ENCODE peak calls at places on chromosomes 2 and 18, in five cellular contexts. Y is neural progenitor cell, C is cardiac muscle cell, P is small intestine, E is tibial artery. Z is an unnamed sample. For H3K4me1, the result is how much of the 10 kb centered on the place peaks cover.

GRCh38 chr18:59686260-59686659 is 11.0 kb downstream of the CCBE1 start:
- DNase-seq in Y (no peak), C (no peak), P (no peak), E (no peak), Z (no peak)

GRCh38 chr2:48529189-48529588 is 765 bp upstream of the STON1 start:
- DNase-seq in Y (peak), C (peak), P (no peak), E (peak), Z (peak)

GRCh38 chr2:120108049-120108448 is 95.2 kb downstream of the EPB41L5 start:
- DNase-seq in Y (no peak), C (no peak), P (peak), E (no peak), Z (peak)

GRCh38 chr2:133668547-133668946 is 100.3 kb upstream of the NCKAP5 start:
- DNase-seq in Y (no peak), C (no peak), P (no peak), E (no peak), Z (no peak)

GRCh38 chr2:1563943-1564342 is 150.7 kb downstream of the TPO start:
- DNase-seq in Y (no peak), C (no peak), P (no peak), E (no peak), Z (no peak)

GRCh38 chr2:129164220-129164619 is 815.2 kb upstream of the RAB6C start:
- DNase-seq in Y (no peak), C (no peak), P (no peak), E (no peak), Z (no peak)

GRCh38 chr2:3334392-3334791 is 43.2 kb downstream of the EIPR1 start:
- DNase-seq in Y (no peak), C (no peak), P (no peak), E (no peak), Z (no peak)

GRCh38 chr2:97706112-97706511 is 7.3 kb upstream of the ZAP70 start:
- DNase-seq in Y (no peak), C (no peak), P (no peak), E (no peak), Z (no peak)

GRCh38 chr2:172086349-172087190 is 1.3 kb downstream of the DLX1 start:
- DNase-seq in Y (peak), C (peak), P (peak), E (no peak), Z (peak)

GRCh38 chr2:170974304-170974993 is 45.4 kb downstream of the GORASP2 start:
- DNase-seq in Y (peak), C (no peak), P (peak), E (no peak), Z (peak)

GRCh38 chr2:120794716-120795115 is 59.0 kb downstream of the GLI2 start:
- DNase-seq in Y (no peak), C (no peak), P (no peak), E (no peak), Z (no peak)

GRCh38 chr2:169360984-169361705 is 1.2 kb downstream of the LRP2 start:
- DNase-seq in Y (peak), C (peak), P (no peak), E (no peak), Z (no peak)

GRCh38 chr2:169362346-169363026 is at the start of gene LRP2:
- DNase-seq in Y (peak), C (peak), P (peak), E (no peak), Z (no peak)

GRCh38 chr2:169363570-169364150 is 1.3 kb upstream of the LRP2 start:
- DNase-seq in Y (peak), C (peak), P (peak), E (peak), Z (peak)

GRCh38 chr2:169363027-169363569 is 764 bp upstream of the LRP2 start:
- DNase-seq in Y (peak), C (no peak), P (peak), E (no peak), Z (no peak)

DNA sequence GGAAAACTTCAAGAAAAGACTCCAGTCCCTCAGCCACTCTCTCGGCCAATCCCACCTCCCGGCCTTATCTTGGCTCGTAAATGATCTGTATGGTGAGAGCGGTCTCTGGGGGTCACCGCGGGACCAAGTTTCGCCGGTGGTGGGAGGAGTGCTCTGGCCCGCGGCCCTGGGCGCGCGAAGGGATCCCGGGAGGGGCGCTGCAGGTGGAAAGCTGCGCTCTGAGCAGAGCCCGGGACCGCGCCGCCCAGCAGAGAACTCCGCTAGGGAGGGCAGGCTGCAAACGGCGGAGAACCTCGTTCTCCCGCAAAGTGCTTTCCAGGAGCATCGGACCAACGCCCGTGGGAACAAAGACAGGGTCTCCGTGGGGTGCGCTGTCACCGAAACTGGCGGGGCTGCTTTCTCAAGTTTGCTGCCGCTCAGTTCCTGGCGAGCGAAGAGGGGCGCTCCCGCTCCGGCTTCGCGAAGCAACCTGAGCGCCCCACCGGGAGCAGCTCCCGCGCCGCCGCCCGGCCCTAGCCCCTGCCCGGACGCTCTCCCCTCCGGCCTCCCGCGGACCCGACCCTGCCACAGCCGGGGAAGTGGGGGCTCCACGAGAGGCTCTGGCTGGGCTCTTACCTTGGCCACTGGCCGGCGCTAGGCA is 508 bp downstream of the LRP2 start:
- DNase-seq in Y (peak), C (peak), P (peak), E (no peak), Z (no peak)
- H3K4me3 ChIP-seq in Y (peak), C (peak), P (peak), E (peak), Z (no peak)

DNA sequence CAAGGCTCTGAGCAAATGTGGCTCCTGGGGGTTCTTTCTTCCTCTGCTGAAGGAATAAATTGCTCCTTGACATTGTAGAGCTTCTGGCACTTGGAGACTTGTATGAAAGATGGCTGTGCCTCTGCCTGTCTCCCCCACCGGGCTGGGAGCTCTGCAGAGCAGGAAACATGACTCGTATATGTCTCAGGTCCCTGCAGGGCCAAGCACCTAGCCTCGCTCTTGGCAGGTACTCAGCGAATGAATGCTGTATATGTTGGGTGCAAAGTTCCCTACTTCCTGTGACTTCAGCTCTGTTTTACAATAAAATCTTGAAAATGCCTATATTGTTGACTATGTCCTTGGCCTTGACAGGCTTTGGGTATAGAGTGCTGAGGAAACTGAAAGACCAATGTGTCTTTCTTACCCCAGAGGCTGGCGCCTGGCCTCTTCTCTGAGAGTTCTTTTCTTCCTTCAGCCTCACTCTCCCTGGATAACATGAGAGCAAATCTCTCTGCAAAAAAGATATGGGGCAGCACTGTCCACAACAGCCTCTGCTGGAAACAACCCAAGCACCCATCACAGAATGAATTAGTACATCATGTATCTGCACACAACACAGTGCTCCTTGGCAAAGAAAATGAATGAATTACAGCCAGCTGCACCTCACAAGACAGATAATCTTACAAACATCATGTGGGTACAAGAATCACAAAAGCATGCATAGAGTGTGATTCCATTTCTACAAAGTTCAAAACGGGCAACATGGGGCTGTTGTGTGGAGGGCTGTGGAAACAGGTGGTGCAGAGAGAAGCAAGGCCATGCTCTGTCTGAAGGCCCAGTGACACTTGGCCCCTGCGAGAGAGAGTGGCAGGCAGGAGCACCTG is 6.5 kb downstream of the IL1RN start:
- DNase-seq in Y (no peak), C (no peak), P (peak), E (no peak), Z (no peak)
- H3K4me1 ChIP-seq in Y (under half), C (under half), P (under half), E (under half), Z (under half)

GRCh38 chr2:111121028-111121872 is 536 bp downstream of the BCL2L11 start:
- DNase-seq in Y (peak), C (peak), P (peak), E (peak), Z (peak)

GRCh38 chr2:111119004-111119846 is 1.5 kb upstream of the BCL2L11 start:
- DNase-seq in Y (peak), C (peak), P (peak), E (peak), Z (no peak)

GRCh38 chr2:111118455-111119003 is 2.2 kb upstream of the BCL2L11 start:
- DNase-seq in Y (peak), C (no peak), P (peak), E (no peak), Z (no peak)

GRCh38 chr2:111120253-111121027 is at the start of gene BCL2L11:
- DNase-seq in Y (peak), C (peak), P (peak), E (peak), Z (peak)

DNA sequence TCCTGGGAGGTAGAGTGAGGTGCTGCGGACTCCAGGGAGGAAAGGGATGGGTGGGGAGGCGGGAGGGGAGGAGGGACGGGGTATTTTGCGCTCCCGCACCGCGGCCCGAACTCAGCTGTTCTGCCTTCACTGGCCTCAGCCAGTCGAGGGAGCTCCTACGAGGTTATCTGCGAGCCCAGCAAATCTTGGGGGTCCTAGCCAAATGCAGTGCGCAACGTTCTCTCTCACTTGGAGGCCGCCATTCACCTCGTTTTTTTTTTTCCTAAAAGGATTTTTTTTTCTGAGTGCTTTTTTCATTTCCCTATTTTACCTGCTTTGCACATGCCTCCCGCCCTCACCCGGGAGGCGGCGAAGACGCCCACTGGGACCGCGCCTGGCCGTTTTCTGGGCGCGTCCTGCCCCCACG is 864 bp upstream of the BCL2L11 start:
- DNase-seq in Y (peak), C (peak), P (no peak), E (no peak), Z (no peak)
- H3K27ac ChIP-seq in Y (no peak), C (no peak), P (peak), E (peak), Z (no peak)

DNA sequence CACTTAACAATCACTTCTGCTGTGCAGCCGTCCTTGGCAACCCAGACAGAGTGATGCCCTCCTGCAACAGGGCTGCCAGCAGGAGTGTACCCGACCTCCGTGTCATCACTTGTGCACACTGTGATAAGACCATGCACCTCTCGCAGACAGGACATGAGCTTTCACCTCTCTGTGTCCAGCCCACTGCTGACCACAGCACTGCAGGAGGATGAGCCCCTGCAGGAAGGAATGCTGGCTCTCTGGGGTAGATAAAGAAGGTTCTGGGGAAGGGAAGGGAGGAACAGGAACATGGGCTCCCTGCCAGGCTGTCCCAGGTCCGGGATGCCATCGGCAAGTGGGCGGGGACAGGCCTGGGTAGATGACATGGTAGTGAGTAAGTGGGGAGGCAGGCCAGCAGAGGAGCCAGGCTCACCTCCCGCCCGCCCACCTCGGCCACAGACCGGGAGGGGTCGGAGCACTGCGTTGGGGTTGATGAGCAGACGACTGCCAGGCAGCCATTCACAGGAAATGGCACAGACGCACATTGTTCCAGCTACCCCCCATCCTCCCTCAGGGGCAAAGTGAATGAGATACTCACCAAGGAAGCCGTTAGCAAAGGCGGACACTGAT is 18.6 kb upstream of the COL6A3 start:
- DNase-seq in Y (no peak), C (no peak), P (peak), E (no peak), Z (no peak)
- H3K4me3 ChIP-seq in Y (no peak), C (no peak), P (no peak), E (no peak), Z (no peak)

DNA sequence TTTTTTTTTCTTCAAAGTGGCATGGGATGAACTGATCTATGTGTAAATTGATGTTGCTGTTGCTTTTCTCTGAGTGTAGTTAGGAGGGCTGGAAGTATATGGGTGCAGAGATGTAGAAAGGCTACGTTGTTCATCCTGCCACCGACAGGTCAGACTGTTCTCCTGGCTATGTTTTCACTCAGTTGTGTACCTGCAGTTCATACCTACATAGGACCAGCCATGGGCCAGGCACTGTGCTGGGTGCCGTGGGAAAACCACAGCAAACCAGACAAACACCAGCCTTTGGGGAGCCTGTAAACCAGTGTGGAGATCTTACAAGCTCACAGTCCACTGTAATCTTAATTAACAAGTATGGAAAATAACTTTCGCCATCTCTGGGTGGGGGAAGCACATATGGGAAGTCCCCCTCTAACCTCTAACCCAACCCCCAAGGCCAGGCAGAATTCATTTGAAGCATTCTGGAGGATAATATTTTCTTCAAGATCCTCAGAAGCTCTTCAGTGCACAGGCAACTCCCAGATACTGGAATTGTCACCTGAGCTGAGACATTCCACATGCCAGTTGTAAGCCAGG is 12.7 kb downstream of the NCK2 start:
- DNase-seq in Y (no peak), C (no peak), P (no peak), E (no peak), Z (no peak)
- H3K4me1 ChIP-seq in Y (under half), C (under half), P (under half), E (under half), Z (under half)

GRCh38 chr2:111958901-111959300 is 60.5 kb downstream of the MERTK start:
- DNase-seq in Y (no peak), C (no peak), P (no peak), E (no peak), Z (no peak)

GRCh38 chr2:111952871-111953497 is 54.6 kb downstream of the MERTK start:
- DNase-seq in Y (no peak), C (no peak), P (no peak), E (no peak), Z (no peak)

GRCh38 chr2:111961663-111962062 is 63.3 kb downstream of the MERTK start:
- DNase-seq in Y (no peak), C (no peak), P (no peak), E (no peak), Z (no peak)

GRCh38 chr2:111954602-111955332 is 56.4 kb downstream of the MERTK start:
- DNase-seq in Y (no peak), C (peak), P (no peak), E (no peak), Z (peak)

DNA sequence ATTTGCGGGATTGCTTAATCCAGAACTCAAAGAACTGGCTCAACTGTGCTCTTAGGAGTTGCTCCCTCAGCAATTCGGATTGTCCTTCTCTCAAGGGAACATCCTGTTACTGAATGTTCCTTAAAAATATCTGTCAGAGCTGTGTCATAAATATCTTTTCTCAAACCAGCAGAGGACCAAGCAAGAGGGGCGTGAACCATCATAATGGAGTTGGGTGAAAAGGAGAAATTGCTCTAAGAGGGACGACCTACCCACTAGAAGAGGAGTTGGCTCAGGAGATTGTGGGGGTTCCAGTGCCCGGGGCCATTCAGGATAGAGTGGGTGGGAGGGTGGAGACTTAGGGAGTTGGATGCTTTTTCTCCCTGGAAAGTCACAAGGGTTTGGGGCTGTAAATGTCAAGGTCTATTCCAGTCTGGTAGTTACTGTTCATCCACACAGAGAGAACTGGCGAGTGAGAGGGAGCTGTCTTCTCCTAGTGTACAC is 59.5 kb downstream of the MERTK start:
- DNase-seq in Y (no peak), C (no peak), P (no peak), E (no peak), Z (no peak)
- H3K27ac ChIP-seq in Y (no peak), C (no peak), P (peak), E (peak), Z (no peak)

GRCh38 chr2:25822190-25823117 is 55.8 kb downstream of the ASXL2 start:
- DNase-seq in Y (peak), C (no peak), P (no peak), E (no peak), Z (no peak)
- H3K4me3 ChIP-seq in Y (no peak), C (no peak), P (no peak), E (no peak), Z (no peak)

GRCh38 chr2:224958466-224958857 is 83.8 kb downstream of the DOCK10 start:
- DNase-seq in Y (peak), C (no peak), P (no peak), E (no peak), Z (no peak)

GRCh38 chr2:224958873-224959272 is 83.4 kb downstream of the DOCK10 start:
- DNase-seq in Y (no peak), C (no peak), P (no peak), E (no peak), Z (no peak)

GRCh38 chr2:224954980-224955379 is 87.3 kb downstream of the DOCK10 start:
- DNase-seq in Y (no peak), C (no peak), P (no peak), E (no peak), Z (no peak)

GRCh38 chr2:224957540-224958465 is 84.5 kb downstream of the DOCK10 start:
- DNase-seq in Y (no peak), C (no peak), P (no peak), E (no peak), Z (no peak)

GRCh38 chr2:224956706-224957105 is 85.6 kb downstream of the DOCK10 start:
- DNase-seq in Y (no peak), C (no peak), P (no peak), E (no peak), Z (no peak)
- H3K4me1 ChIP-seq in Y (under half), C (under half), P (under half), E (under half), Z (under half)

GRCh38 chr18:48564139-48564538 is 25.3 kb downstream of the CTIF start:
- DNase-seq in Y (no peak), C (no peak), P (no peak), E (no peak), Z (no peak)
- H3K27ac ChIP-seq in Y (no peak), C (no peak), P (no peak), E (no peak), Z (no peak)

Z was measured in SJCRH30.